ENCODE peak calls at places on chromosomes 5 and 9, in ten cellular contexts. M is lower lobe of right lung; V is psoas muscle; B is foreskin keratinocyte; O is CD8-positive, alpha-beta T cell; A is right lobe of liver; Z is HCT116; X is A549; N is PC-3; I is left lung. H is an unnamed sample.

GRCh38 chr5:132254321-132254977 is 3.0 kb upstream of the PDLIM4 start:
- ATAC-seq in M (no peak), V (no peak), B (no peak), O (no peak), A (no peak), Z (no peak), X (no peak), N (no peak), I (peak), H (peak)

GRCh38 chr9:112848316-112849151 is 42.1 kb downstream of the SLC46A2 start:
- ATAC-seq in M (no peak), V (no peak), B (no peak), O (no peak), A (no peak), Z (no peak), X (no peak), N (no peak), I (no peak), H (no peak)

GRCh38 chr5:155017610-155018009 is 4.1 kb downstream of the KIF4B start:
- ATAC-seq in M (no peak), V (no peak), B (peak), O (no peak), A (no peak), Z (no peak), X (peak), N (no peak), I (no peak), H (no peak)

GRCh38 chr9:93620041-93620506 is 43.7 kb downstream of the PHF2 start:
- ATAC-seq in M (no peak), V (no peak), B (no peak), O (no peak), A (no peak), Z (peak), X (peak), N (no peak), I (no peak), H (no peak)

GRCh38 chr5:181054871-181055494 is 14.9 kb downstream of the BTNL9 start:
- ATAC-seq in M (no peak), V (no peak), B (no peak), O (no peak), A (no peak), Z (no peak), X (no peak), N (no peak), I (no peak), H (no peak)

GRCh38 chr9:126329476-126330275 is 3.0 kb downstream of the MVB12B start:
- ATAC-seq in M (no peak), V (peak), B (no peak), O (peak), A (no peak), Z (no peak), X (no peak), N (no peak), I (no peak), H (no peak)

GRCh38 chr9:89751081-89751855 is 146.5 kb downstream of the GADD45G start:
- ATAC-seq in M (no peak), V (peak), B (no peak), O (no peak), A (no peak), Z (no peak), X (no peak), N (no peak), I (no peak), H (no peak)

GRCh38 chr9:92715488-92716231 is 45.7 kb upstream of the IPPK start:
- ATAC-seq in M (no peak), V (peak), B (peak), O (no peak), A (no peak), Z (no peak), X (no peak), N (no peak), I (no peak), H (peak)

GRCh38 chr5:137622850-137623249 is 113.0 kb downstream of the KLHL3 start:
- ATAC-seq in M (peak), V (peak), B (peak), O (no peak), A (peak), Z (peak), X (no peak), N (no peak), I (peak), H (peak)

GRCh38 chr5:124584991-124585715 is 161.3 kb downstream of the ZNF608 start:
- ATAC-seq in M (no peak), V (no peak), B (peak), O (no peak), A (no peak), Z (peak), X (no peak), N (no peak), I (no peak), H (no peak)

GRCh38 chr5:56481998-56482698 is 249.0 kb upstream of the ANKRD55 start:
- ATAC-seq in M (peak), V (no peak), B (no peak), O (no peak), A (peak), Z (no peak), X (peak), N (no peak), I (peak), H (no peak)

GRCh38 chr5:169126376-169127043 is 174.4 kb downstream of the SLIT3 start:
- ATAC-seq in M (no peak), V (no peak), B (no peak), O (no peak), A (no peak), Z (no peak), X (no peak), N (no peak), I (no peak), H (peak)

GRCh38 chr9:107953556-107954158 is 464.1 kb upstream of the KLF4 start:
- ATAC-seq in M (no peak), V (no peak), B (no peak), O (no peak), A (peak), Z (no peak), X (no peak), N (no peak), I (no peak), H (no peak)

GRCh38 chr5:121954086-121954485 is 7.7 kb upstream of the SRFBP1 start:
- ATAC-seq in M (no peak), V (no peak), B (no peak), O (no peak), A (no peak), Z (no peak), X (no peak), N (no peak), I (no peak), H (no peak)

GRCh38 chr5:115831163-115831768 is 10.1 kb downstream of the ATG12 start:
- ATAC-seq in M (peak), V (peak), B (peak), O (peak), A (peak), Z (peak), X (peak), N (peak), I (peak), H (no peak)

GRCh38 chr5:130994496-130995253 is 170.4 kb downstream of the HINT1 start:
- ATAC-seq in M (no peak), V (no peak), B (no peak), O (no peak), A (no peak), Z (no peak), X (no peak), N (no peak), I (no peak), H (no peak)

GRCh38 chr9:69806642-69807041 is 14.0 kb upstream of the CFAP95 start:
- ATAC-seq in M (no peak), V (no peak), B (no peak), O (no peak), A (no peak), Z (no peak), X (no peak), N (no peak), I (peak), H (no peak)

DNA sequence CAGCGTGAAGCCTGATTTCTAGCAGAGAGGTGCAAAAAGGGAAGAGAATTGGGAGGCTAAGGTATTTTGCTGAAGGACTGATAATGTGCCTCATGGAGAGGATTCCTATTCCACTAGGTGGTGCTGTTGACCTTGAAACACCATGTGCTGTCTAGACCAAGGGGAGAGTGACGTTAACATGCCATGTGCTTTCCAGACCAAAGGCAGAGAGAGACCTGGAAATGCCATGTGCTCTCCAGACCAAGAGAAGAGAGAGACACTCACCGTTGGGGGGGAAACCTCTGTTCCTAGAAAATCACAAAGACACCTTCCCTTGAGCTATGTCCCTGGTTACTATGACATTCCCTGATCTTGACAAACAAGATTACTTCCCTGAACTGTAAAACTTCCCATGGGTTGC is 286.0 kb upstream of the TUSC1 start:
- ATAC-seq in M (peak), V (no peak), B (peak), O (no peak), A (peak), Z (peak), X (peak), N (peak), I (peak), H (no peak)
- H3K27ac ChIP-seq in M (no peak), V (no peak), B (no peak), O (no peak), A (no peak), Z (no peak), X (peak), N (peak), I (no peak), H (no peak)

GRCh38 chr5:142358121-142358520 is 33.3 kb upstream of the SPRY4 start:
- ATAC-seq in M (no peak), V (no peak), B (no peak), O (no peak), A (no peak), Z (no peak), X (no peak), N (no peak), I (no peak), H (no peak)
- H3K27ac ChIP-seq in M (peak), V (no peak), B (no peak), O (no peak), A (peak), Z (peak), X (peak), N (no peak), I (peak), H (peak)

DNA sequence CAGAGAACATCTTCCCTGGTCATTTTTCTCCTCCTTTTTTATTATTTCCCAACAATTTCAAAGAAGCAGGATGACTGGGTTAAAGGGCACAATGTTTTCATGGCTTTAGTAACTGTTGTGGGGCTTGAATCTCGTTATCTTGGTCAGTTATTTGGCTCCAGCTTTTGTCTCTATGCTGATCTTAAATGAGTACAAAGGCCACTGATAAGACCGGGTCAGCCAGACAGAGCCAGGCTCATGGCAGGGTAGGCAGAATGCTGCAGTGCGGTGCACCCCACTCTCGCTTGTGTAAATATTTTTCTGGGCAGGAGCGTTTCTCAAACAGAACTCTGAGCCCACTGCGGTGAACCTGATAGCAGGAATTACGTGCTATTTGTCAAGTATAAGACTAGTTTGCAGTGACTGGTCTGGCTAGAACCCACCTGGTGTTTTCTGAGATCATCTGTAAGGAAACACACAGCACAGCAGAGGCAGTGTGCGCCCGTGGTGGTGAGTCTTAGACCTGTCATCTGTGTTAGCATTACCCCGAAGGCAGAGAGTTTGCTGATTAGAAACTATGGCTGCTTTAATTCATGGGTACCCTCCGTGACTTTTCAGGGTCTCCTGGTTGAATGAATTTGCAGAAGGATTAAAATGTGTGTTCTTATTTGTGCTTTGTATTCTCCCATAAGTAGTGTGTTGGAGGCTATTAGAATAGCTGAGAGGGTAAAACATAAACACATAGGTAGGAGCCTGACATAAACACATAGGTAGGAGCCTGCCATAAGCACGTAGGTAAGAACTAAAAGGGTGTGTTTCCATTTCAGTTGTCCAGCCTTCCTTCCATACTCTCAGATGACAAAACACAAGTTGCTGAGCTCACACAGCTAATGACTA is 158.6 kb upstream of the DMRT1 start:
- ATAC-seq in M (peak), V (peak), B (peak), O (no peak), A (peak), Z (no peak), X (peak), N (peak), I (peak), H (no peak)
- H3K27ac ChIP-seq in M (no peak), V (no peak), B (peak), O (no peak), A (peak), Z (no peak), X (peak), N (peak), I (no peak), H (peak)

GRCh38 chr9:124395826-124396225 is 19.4 kb downstream of the PSMB7 start:
- ATAC-seq in M (no peak), V (no peak), B (no peak), O (no peak), A (no peak), Z (no peak), X (no peak), N (no peak), I (no peak), H (no peak)
- H3K27ac ChIP-seq in M (no peak), V (no peak), B (no peak), O (no peak), A (no peak), Z (no peak), X (no peak), N (no peak), I (no peak), H (no peak)

GRCh38 chr5:82153082-82153481 is 125.1 kb downstream of the RPS23 start:
- ATAC-seq in M (no peak), V (no peak), B (no peak), O (no peak), A (no peak), Z (no peak), X (no peak), N (no peak), I (no peak), H (no peak)

GRCh38 chr5:82151622-82152021 is 126.5 kb downstream of the RPS23 start:
- ATAC-seq in M (no peak), V (no peak), B (no peak), O (no peak), A (peak), Z (no peak), X (no peak), N (peak), I (no peak), H (no peak)

GRCh38 chr5:82151217-82151616 is 126.9 kb downstream of the RPS23 start:
- ATAC-seq in M (no peak), V (no peak), B (no peak), O (no peak), A (no peak), Z (no peak), X (no peak), N (no peak), I (no peak), H (no peak)

GRCh38 chr5:82149434-82149833 is 128.7 kb downstream of the RPS23 start:
- ATAC-seq in M (no peak), V (no peak), B (no peak), O (no peak), A (peak), Z (no peak), X (no peak), N (no peak), I (no peak), H (no peak)

GRCh38 chr5:82150562-82150961 is 127.6 kb downstream of the RPS23 start:
- ATAC-seq in M (no peak), V (peak), B (no peak), O (no peak), A (peak), Z (no peak), X (no peak), N (no peak), I (no peak), H (no peak)
- H3K27ac ChIP-seq in M (no peak), V (no peak), B (no peak), O (no peak), A (no peak), Z (no peak), X (peak), N (no peak), I (no peak), H (no peak)

DNA sequence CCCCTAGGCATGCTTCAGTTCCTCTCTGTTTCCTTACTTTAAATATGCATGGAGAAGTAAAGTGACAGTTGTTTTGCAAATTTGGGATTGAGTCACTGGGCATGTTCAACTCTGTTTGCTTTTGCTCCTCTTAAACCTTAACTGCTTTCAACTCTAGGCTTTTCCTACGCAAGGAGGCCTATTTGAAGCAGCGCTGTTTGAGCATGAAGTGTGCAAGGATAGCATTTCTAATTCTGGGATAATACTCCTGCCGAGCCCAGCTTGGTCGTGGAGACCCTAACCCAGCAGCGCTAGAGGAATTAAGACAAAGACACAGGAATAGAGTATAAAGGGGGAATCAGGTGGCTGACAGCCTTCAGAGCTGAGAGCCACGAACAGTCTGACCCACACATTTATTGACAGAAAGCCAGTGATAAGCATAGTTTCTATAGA is 803.4 kb upstream of the CDH10 start:
- ATAC-seq in M (peak), V (no peak), B (peak), O (no peak), A (no peak), Z (no peak), X (no peak), N (peak), I (peak), H (no peak)
- H3K27ac ChIP-seq in M (no peak), V (no peak), B (no peak), O (no peak), A (no peak), Z (no peak), X (no peak), N (no peak), I (no peak), H (no peak)